ENCODE peak calls at places on chromosomes 5 and 9, in six cellular contexts. One of them, this sample, is unnamed.

GRCh38 chr9:133706651-133707050 is 31.5 kb downstream of the SARDH start:
- DNase-seq in HFF-Myc: no peak
- DNase-seq in tibial artery: no peak
- DNase-seq in GM23338: no peak
- DNase-seq in cardiac fibroblast: no peak
- DNase-seq in astrocyte: no peak
- DNase-seq in this sample: no peak

GRCh38 chr5:15009420-15009819 is 137.8 kb upstream of the ANKH start:
- DNase-seq in HFF-Myc: no peak
- DNase-seq in tibial artery: no peak
- DNase-seq in GM23338: no peak
- DNase-seq in cardiac fibroblast: peak
- DNase-seq in astrocyte: peak
- DNase-seq in this sample: peak

GRCh38 chr9:4866239-4866969 is 73.7 kb downstream of the RCL1 start:
- DNase-seq in HFF-Myc: no peak
- DNase-seq in tibial artery: no peak
- DNase-seq in GM23338: no peak
- DNase-seq in cardiac fibroblast: no peak
- DNase-seq in astrocyte: no peak
- DNase-seq in this sample: peak

GRCh38 chr5:58366461-58366860 is 93.4 kb downstream of the PLK2 start:
- DNase-seq in HFF-Myc: no peak
- DNase-seq in tibial artery: no peak
- DNase-seq in GM23338: no peak
- DNase-seq in cardiac fibroblast: peak
- DNase-seq in astrocyte: peak
- DNase-seq in this sample: peak

GRCh38 chr9:131398204-131398603 is 4.3 kb downstream of the PRRC2B start:
- DNase-seq in HFF-Myc: no peak
- DNase-seq in tibial artery: no peak
- DNase-seq in GM23338: no peak
- DNase-seq in cardiac fibroblast: no peak
- DNase-seq in astrocyte: peak
- DNase-seq in this sample: no peak

GRCh38 chr5:89968870-89969472 is 440.6 kb downstream of the CETN3 start:
- DNase-seq in HFF-Myc: peak
- DNase-seq in tibial artery: peak
- DNase-seq in GM23338: no peak
- DNase-seq in cardiac fibroblast: peak
- DNase-seq in astrocyte: peak
- DNase-seq in this sample: peak

GRCh38 chr9:114002986-114003740 is 74.9 kb downstream of the AMBP start:
- DNase-seq in HFF-Myc: no peak
- DNase-seq in tibial artery: no peak
- DNase-seq in GM23338: no peak
- DNase-seq in cardiac fibroblast: no peak
- DNase-seq in astrocyte: peak
- DNase-seq in this sample: peak

GRCh38 chr5:148740966-148741742 is 85.3 kb upstream of the ADRB2 start:
- DNase-seq in HFF-Myc: peak
- DNase-seq in tibial artery: no peak
- DNase-seq in GM23338: peak
- DNase-seq in cardiac fibroblast: peak
- DNase-seq in astrocyte: peak
- DNase-seq in this sample: peak

GRCh38 chr5:172059661-172060100 is 53.2 kb upstream of the FBXW11 start:
- DNase-seq in HFF-Myc: no peak
- DNase-seq in tibial artery: no peak
- DNase-seq in GM23338: peak
- DNase-seq in cardiac fibroblast: peak
- DNase-seq in astrocyte: no peak
- DNase-seq in this sample: peak

GRCh38 chr5:126525630-126526245 is 69.3 kb downstream of the ALDH7A1 start:
- DNase-seq in HFF-Myc: no peak
- DNase-seq in tibial artery: peak
- DNase-seq in GM23338: peak
- DNase-seq in cardiac fibroblast: peak
- DNase-seq in astrocyte: no peak
- DNase-seq in this sample: peak

GRCh38 chr5:144177548-144177947 is 6.9 kb downstream of the KCTD16 start:
- DNase-seq in HFF-Myc: no peak
- DNase-seq in tibial artery: no peak
- DNase-seq in GM23338: no peak
- DNase-seq in cardiac fibroblast: no peak
- DNase-seq in astrocyte: peak
- DNase-seq in this sample: peak

GRCh38 chr5:111251941-111252340 is 27.8 kb downstream of the CAMK4 start:
- DNase-seq in HFF-Myc: no peak
- DNase-seq in tibial artery: no peak
- DNase-seq in GM23338: no peak
- DNase-seq in cardiac fibroblast: no peak
- DNase-seq in astrocyte: no peak
- DNase-seq in this sample: peak

GRCh38 chr5:78541058-78541624 is 107.4 kb downstream of the LHFPL2 start:
- DNase-seq in HFF-Myc: no peak
- DNase-seq in tibial artery: no peak
- DNase-seq in GM23338: no peak
- DNase-seq in cardiac fibroblast: no peak
- DNase-seq in astrocyte: peak
- DNase-seq in this sample: no peak

GRCh38 chr9:26723486-26723885 is 169.1 kb downstream of the CAAP1 start:
- DNase-seq in HFF-Myc: no peak
- DNase-seq in tibial artery: no peak
- DNase-seq in GM23338: peak
- DNase-seq in cardiac fibroblast: peak
- DNase-seq in astrocyte: no peak
- DNase-seq in this sample: no peak

GRCh38 chr5:116388564-116389258 is 185.9 kb downstream of the SEMA6A start:
- DNase-seq in HFF-Myc: no peak
- DNase-seq in tibial artery: no peak
- DNase-seq in GM23338: peak
- DNase-seq in cardiac fibroblast: no peak
- DNase-seq in astrocyte: no peak
- DNase-seq in this sample: no peak

GRCh38 chr5:179906795-179907569 is 715 bp downstream of the TBC1D9B start:
- DNase-seq in HFF-Myc: no peak
- DNase-seq in tibial artery: no peak
- DNase-seq in GM23338: peak
- DNase-seq in cardiac fibroblast: peak
- DNase-seq in astrocyte: no peak
- DNase-seq in this sample: peak

GRCh38 chr5:80337379-80337778 is 17.6 kb downstream of the SPZ1 start:
- DNase-seq in HFF-Myc: no peak
- DNase-seq in tibial artery: no peak
- DNase-seq in GM23338: no peak
- DNase-seq in cardiac fibroblast: no peak
- DNase-seq in astrocyte: no peak
- DNase-seq in this sample: no peak

GRCh38 chr5:55427157-55427556 is 107.6 kb downstream of the PLPP1 start:
- DNase-seq in HFF-Myc: peak
- DNase-seq in tibial artery: no peak
- DNase-seq in GM23338: no peak
- DNase-seq in cardiac fibroblast: peak
- DNase-seq in astrocyte: peak
- DNase-seq in this sample: peak

GRCh38 chr9:90815183-90815943 is 13.7 kb downstream of the SYK start:
- DNase-seq in HFF-Myc: no peak
- DNase-seq in tibial artery: peak
- DNase-seq in GM23338: no peak
- DNase-seq in cardiac fibroblast: no peak
- DNase-seq in astrocyte: no peak
- DNase-seq in this sample: no peak

GRCh38 chr5:94103507-94104245 is 362.3 kb upstream of the POU5F2 start:
- DNase-seq in HFF-Myc: no peak
- DNase-seq in tibial artery: no peak
- DNase-seq in GM23338: no peak
- DNase-seq in cardiac fibroblast: no peak
- DNase-seq in astrocyte: no peak
- DNase-seq in this sample: no peak

GRCh38 chr9:107020040-107020530 is 157.1 kb downstream of the ZNF462 start:
- DNase-seq in HFF-Myc: peak
- DNase-seq in tibial artery: no peak
- DNase-seq in GM23338: peak
- DNase-seq in cardiac fibroblast: peak
- DNase-seq in astrocyte: peak
- DNase-seq in this sample: peak

GRCh38 chr5:1511651-1512540 is 11.9 kb downstream of the LPCAT1 start:
- DNase-seq in HFF-Myc: no peak
- DNase-seq in tibial artery: peak
- DNase-seq in GM23338: no peak
- DNase-seq in cardiac fibroblast: peak
- DNase-seq in astrocyte: no peak
- DNase-seq in this sample: peak

GRCh38 chr5:37876926-37877325 is 37.1 kb upstream of the GDNF start:
- DNase-seq in HFF-Myc: no peak
- DNase-seq in tibial artery: no peak
- DNase-seq in GM23338: no peak
- DNase-seq in cardiac fibroblast: no peak
- DNase-seq in astrocyte: no peak
- DNase-seq in this sample: no peak

GRCh38 chr9:130268521-130269131 is 3.1 kb downstream of the HMCN2 start:
- DNase-seq in HFF-Myc: no peak
- DNase-seq in tibial artery: no peak
- DNase-seq in GM23338: peak
- DNase-seq in cardiac fibroblast: no peak
- DNase-seq in astrocyte: no peak
- DNase-seq in this sample: no peak

GRCh38 chr9:112620998-112621694 is 96.8 kb downstream of the INIP start:
- DNase-seq in HFF-Myc: no peak
- DNase-seq in tibial artery: no peak
- DNase-seq in GM23338: no peak
- DNase-seq in cardiac fibroblast: no peak
- DNase-seq in astrocyte: no peak
- DNase-seq in this sample: no peak

GRCh38 chr9:112620353-112620752 is 97.6 kb downstream of the INIP start:
- DNase-seq in HFF-Myc: no peak
- DNase-seq in tibial artery: no peak
- DNase-seq in GM23338: no peak
- DNase-seq in cardiac fibroblast: no peak
- DNase-seq in astrocyte: no peak
- DNase-seq in this sample: no peak

GRCh38 chr9:112618385-112619001 is 99.4 kb downstream of the INIP start:
- DNase-seq in HFF-Myc: no peak
- DNase-seq in tibial artery: no peak
- DNase-seq in GM23338: no peak
- DNase-seq in cardiac fibroblast: no peak
- DNase-seq in astrocyte: no peak
- DNase-seq in this sample: no peak

GRCh38 chr9:112615584-112616271 is 102.2 kb downstream of the INIP start:
- DNase-seq in HFF-Myc: no peak
- DNase-seq in tibial artery: no peak
- DNase-seq in GM23338: no peak
- DNase-seq in cardiac fibroblast: no peak
- DNase-seq in astrocyte: no peak
- DNase-seq in this sample: no peak
- TF ChIP-seq CTCF in HFF-Myc: no peak
- TF ChIP-seq CTCF in tibial artery: no peak
- TF ChIP-seq CTCF in GM23338: no peak
- TF ChIP-seq CTCF in cardiac fibroblast: no peak
- TF ChIP-seq CTCF in astrocyte: no peak
- TF ChIP-seq CTCF in this sample: no peak

GRCh38 chr5:73625314-73625904 is 587 bp upstream of the ARHGEF28 start:
- DNase-seq in HFF-Myc: no peak
- DNase-seq in tibial artery: no peak
- DNase-seq in GM23338: no peak
- DNase-seq in cardiac fibroblast: peak
- DNase-seq in astrocyte: no peak
- DNase-seq in this sample: no peak
- H3K4me3 ChIP-seq in HFF-Myc: peak
- H3K4me3 ChIP-seq in tibial artery: peak
- H3K4me3 ChIP-seq in GM23338: peak
- H3K4me3 ChIP-seq in cardiac fibroblast: peak
- H3K4me3 ChIP-seq in astrocyte: peak
- H3K4me3 ChIP-seq in this sample: peak

GRCh38 chr5:164420161-164420560 is 914.7 kb downstream of the MAT2B start:
- DNase-seq in HFF-Myc: no peak
- DNase-seq in tibial artery: no peak
- DNase-seq in GM23338: no peak
- DNase-seq in cardiac fibroblast: no peak
- DNase-seq in astrocyte: no peak
- DNase-seq in this sample: no peak

GRCh38 chr5:164422400-164422799 is 917.0 kb downstream of the MAT2B start:
- DNase-seq in HFF-Myc: no peak
- DNase-seq in tibial artery: no peak
- DNase-seq in GM23338: peak
- DNase-seq in cardiac fibroblast: peak
- DNase-seq in astrocyte: peak
- DNase-seq in this sample: peak
- TF ChIP-seq CTCF in HFF-Myc: no peak
- TF ChIP-seq CTCF in tibial artery: no peak
- TF ChIP-seq CTCF in GM23338: peak
- TF ChIP-seq CTCF in cardiac fibroblast: peak
- TF ChIP-seq CTCF in astrocyte: peak
- TF ChIP-seq CTCF in this sample: no peak

GRCh38 chr9:93097496-93098205 is 1.6 kb downstream of the CARD19 start:
- DNase-seq in HFF-Myc: no peak
- DNase-seq in tibial artery: peak
- DNase-seq in GM23338: no peak
- DNase-seq in cardiac fibroblast: no peak
- DNase-seq in astrocyte: no peak
- DNase-seq in this sample: no peak

GRCh38 chr9:93096811-93097382 is 880 bp downstream of the CARD19 start:
- DNase-seq in HFF-Myc: no peak
- DNase-seq in tibial artery: no peak
- DNase-seq in GM23338: no peak
- DNase-seq in cardiac fibroblast: no peak
- DNase-seq in astrocyte: no peak
- DNase-seq in this sample: peak

GRCh38 chr9:93100265-93100636 is 4.2 kb downstream of the CARD19 start:
- DNase-seq in HFF-Myc: no peak
- DNase-seq in tibial artery: no peak
- DNase-seq in GM23338: no peak
- DNase-seq in cardiac fibroblast: no peak
- DNase-seq in astrocyte: no peak
- DNase-seq in this sample: no peak

GRCh38 chr9:93099551-93100264 is 3.7 kb downstream of the CARD19 start:
- DNase-seq in HFF-Myc: no peak
- DNase-seq in tibial artery: peak
- DNase-seq in GM23338: no peak
- DNase-seq in cardiac fibroblast: no peak
- DNase-seq in astrocyte: no peak
- DNase-seq in this sample: no peak

DNA sequence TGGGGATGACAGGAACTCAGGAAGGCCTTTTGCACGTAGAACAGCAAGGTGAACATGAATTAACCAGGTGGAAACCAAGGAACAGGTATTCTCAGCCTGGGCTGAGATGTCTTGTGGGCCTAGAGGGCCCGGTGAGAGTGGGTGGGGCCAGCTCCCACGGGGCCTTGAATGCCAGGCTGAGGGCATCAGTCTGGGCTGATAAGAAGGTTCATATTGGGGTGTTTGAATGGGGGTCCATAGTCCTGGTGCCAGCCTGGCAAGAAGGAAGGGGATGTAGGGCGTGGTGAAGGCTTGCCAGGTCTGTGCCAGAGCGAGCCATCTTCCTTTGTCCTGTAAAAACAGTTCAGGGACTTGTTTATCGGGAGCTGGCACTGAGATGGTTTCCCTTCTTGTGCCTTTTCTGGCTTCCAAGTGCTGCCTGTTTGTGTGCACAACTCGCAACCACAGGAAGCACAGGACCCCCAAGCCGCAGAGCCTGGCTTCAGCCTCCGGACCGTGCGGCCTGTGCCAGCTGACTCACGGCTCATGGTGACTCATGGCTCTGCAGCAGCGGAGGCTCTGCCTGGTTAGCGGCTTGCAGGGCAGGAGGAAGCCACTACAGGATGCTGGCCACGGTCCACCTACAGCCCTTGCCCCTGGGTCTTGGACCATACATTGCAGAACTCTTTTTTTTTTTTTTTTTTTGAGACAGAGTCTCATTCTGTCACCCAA is 2.4 kb downstream of the CARD19 start:
- DNase-seq in HFF-Myc: peak
- DNase-seq in tibial artery: peak
- DNase-seq in GM23338: no peak
- DNase-seq in cardiac fibroblast: peak
- DNase-seq in astrocyte: peak
- DNase-seq in this sample: peak
- H3K4me3 ChIP-seq in HFF-Myc: peak
- H3K4me3 ChIP-seq in tibial artery: peak
- H3K4me3 ChIP-seq in GM23338: no peak
- H3K4me3 ChIP-seq in cardiac fibroblast: peak
- H3K4me3 ChIP-seq in astrocyte: peak
- H3K4me3 ChIP-seq in this sample: peak

This sample was measured in foreskin fibroblast.